ENCODE peak calls at places on chromosomes 6 and 20, in six cellular contexts. One of them, this sample, is unnamed.
A peak's percentile ranks its signal among the peaks of the same experiment; 100 is the strongest.

GRCh38 chr6:32153835-32154513 is at the start of gene PPT2:
- DNase-seq in body of pancreas: peak; percentile 90
- DNase-seq in right lobe of liver: peak; percentile 85
- DNase-seq in IMR-90: peak; percentile 91
- DNase-seq in adrenal gland: peak; percentile 93
- DNase-seq in GM12878: no peak
- DNase-seq in this sample: peak; percentile 84

GRCh38 chr6:5511924-5512323 is 250.6 kb downstream of the FARS2 start:
- DNase-seq in GM12878: no peak
- DNase-seq in adrenal gland: no peak
- DNase-seq in IMR-90: peak; percentile 88
- DNase-seq in body of pancreas: no peak
- DNase-seq in right lobe of liver: no peak
- DNase-seq in this sample: no peak

GRCh38 chr6:109793015-109793414 is 101.9 kb downstream of the FIG4 start:
- DNase-seq in GM12878: no peak
- DNase-seq in IMR-90: no peak
- DNase-seq in right lobe of liver: no peak
- DNase-seq in body of pancreas: no peak
- DNase-seq in adrenal gland: no peak
- DNase-seq in this sample: no peak

GRCh38 chr6:113461153-113461897 is 395.8 kb upstream of the MARCKS start:
- DNase-seq in body of pancreas: no peak
- DNase-seq in adrenal gland: no peak
- DNase-seq in GM12878: no peak
- DNase-seq in right lobe of liver: no peak
- DNase-seq in IMR-90: peak; percentile 52
- DNase-seq in this sample: no peak

GRCh38 chr6:157988700-157989063 is 7.0 kb downstream of the SYNJ2 start:
- DNase-seq in adrenal gland: no peak
- DNase-seq in right lobe of liver: no peak
- DNase-seq in body of pancreas: no peak
- DNase-seq in IMR-90: no peak
- DNase-seq in GM12878: no peak
- DNase-seq in this sample: no peak

GRCh38 chr6:141103246-141103645 is 1029.5 kb upstream of the GJE1 start:
- DNase-seq in body of pancreas: no peak
- DNase-seq in IMR-90: peak; percentile 59
- DNase-seq in adrenal gland: no peak
- DNase-seq in right lobe of liver: no peak
- DNase-seq in GM12878: no peak
- DNase-seq in this sample: no peak

GRCh38 chr20:24781061-24781980 is 167.7 kb upstream of the CST7 start:
- DNase-seq in adrenal gland: no peak
- DNase-seq in body of pancreas: peak; percentile 16
- DNase-seq in GM12878: no peak
- DNase-seq in right lobe of liver: no peak
- DNase-seq in IMR-90: peak; percentile 36
- DNase-seq in this sample: peak; percentile 24

GRCh38 chr6:5274231-5274630 is 12.9 kb downstream of the FARS2 start:
- DNase-seq in body of pancreas: no peak
- DNase-seq in IMR-90: no peak
- DNase-seq in right lobe of liver: no peak
- DNase-seq in GM12878: no peak
- DNase-seq in adrenal gland: no peak
- DNase-seq in this sample: no peak

GRCh38 chr20:258269-258858 is 840 bp downstream of the DEFB132 start:
- DNase-seq in adrenal gland: no peak
- DNase-seq in right lobe of liver: no peak
- DNase-seq in IMR-90: no peak
- DNase-seq in GM12878: no peak
- DNase-seq in body of pancreas: no peak
- DNase-seq in this sample: no peak

GRCh38 chr6:37365791-37366190 is 12.0 kb downstream of the RNF8 start:
- DNase-seq in IMR-90: peak; percentile 35
- DNase-seq in body of pancreas: no peak
- DNase-seq in GM12878: no peak
- DNase-seq in right lobe of liver: no peak
- DNase-seq in adrenal gland: no peak
- DNase-seq in this sample: no peak

GRCh38 chr6:125002090-125002741 is 40.0 kb downstream of the RNF217 start:
- DNase-seq in IMR-90: peak; percentile 30
- DNase-seq in right lobe of liver: no peak
- DNase-seq in adrenal gland: no peak
- DNase-seq in body of pancreas: no peak
- DNase-seq in GM12878: no peak
- DNase-seq in this sample: no peak

GRCh38 chr6:44651604-44652003 is 264.1 kb downstream of the CDC5L start:
- DNase-seq in adrenal gland: no peak
- DNase-seq in IMR-90: no peak
- DNase-seq in body of pancreas: no peak
- DNase-seq in GM12878: no peak
- DNase-seq in right lobe of liver: no peak
- DNase-seq in this sample: no peak

GRCh38 chr20:21981607-21982344 is 276.3 kb downstream of the PAX1 start:
- DNase-seq in GM12878: no peak
- DNase-seq in right lobe of liver: peak; percentile 65
- DNase-seq in body of pancreas: no peak
- DNase-seq in adrenal gland: no peak
- DNase-seq in IMR-90: no peak
- DNase-seq in this sample: no peak

GRCh38 chr20:7346562-7346961 is 579.1 kb downstream of the BMP2 start:
- DNase-seq in body of pancreas: no peak
- DNase-seq in right lobe of liver: no peak
- DNase-seq in GM12878: no peak
- DNase-seq in IMR-90: no peak
- DNase-seq in adrenal gland: no peak
- DNase-seq in this sample: no peak

GRCh38 chr6:161444464-161444863 is 170.6 kb upstream of the AGPAT4 start:
- DNase-seq in body of pancreas: peak; percentile 59
- DNase-seq in adrenal gland: peak; percentile 76
- DNase-seq in right lobe of liver: no peak
- DNase-seq in GM12878: no peak
- DNase-seq in IMR-90: peak; percentile 24
- DNase-seq in this sample: no peak

GRCh38 chr6:73714227-73714626 is 18.2 kb downstream of the CD109 start:
- DNase-seq in adrenal gland: no peak
- DNase-seq in IMR-90: no peak
- DNase-seq in right lobe of liver: no peak
- DNase-seq in body of pancreas: no peak
- DNase-seq in GM12878: no peak
- DNase-seq in this sample: no peak

GRCh38 chr6:34652263-34652662 is 44.3 kb downstream of the ILRUN start:
- DNase-seq in right lobe of liver: no peak
- DNase-seq in IMR-90: no peak
- DNase-seq in body of pancreas: no peak
- DNase-seq in adrenal gland: no peak
- DNase-seq in GM12878: no peak
- DNase-seq in this sample: no peak

GRCh38 chr6:139699335-139699734 is 324.9 kb upstream of the CITED2 start:
- DNase-seq in GM12878: no peak
- DNase-seq in adrenal gland: no peak
- DNase-seq in right lobe of liver: no peak
- DNase-seq in IMR-90: peak; percentile 65
- DNase-seq in body of pancreas: peak; percentile 22
- DNase-seq in this sample: no peak

GRCh38 chr20:47466193-47466592 is 35.5 kb upstream of the NCOA3 start:
- DNase-seq in right lobe of liver: no peak
- DNase-seq in body of pancreas: no peak
- DNase-seq in adrenal gland: no peak
- DNase-seq in IMR-90: no peak
- DNase-seq in GM12878: no peak
- DNase-seq in this sample: no peak

GRCh38 chr20:48850257-48850656 is 22.5 kb upstream of the PREX1 start:
- DNase-seq in body of pancreas: no peak
- DNase-seq in GM12878: no peak
- DNase-seq in right lobe of liver: peak; percentile 89
- DNase-seq in IMR-90: no peak
- DNase-seq in adrenal gland: no peak
- DNase-seq in this sample: no peak
- TF ChIP-seq POLR2A in body of pancreas: no peak
- TF ChIP-seq POLR2A in GM12878: no peak
- TF ChIP-seq POLR2A in right lobe of liver: no peak
- TF ChIP-seq POLR2A in IMR-90: no peak
- TF ChIP-seq POLR2A in adrenal gland: no peak
- TF ChIP-seq POLR2A in this sample: no peak

DNA sequence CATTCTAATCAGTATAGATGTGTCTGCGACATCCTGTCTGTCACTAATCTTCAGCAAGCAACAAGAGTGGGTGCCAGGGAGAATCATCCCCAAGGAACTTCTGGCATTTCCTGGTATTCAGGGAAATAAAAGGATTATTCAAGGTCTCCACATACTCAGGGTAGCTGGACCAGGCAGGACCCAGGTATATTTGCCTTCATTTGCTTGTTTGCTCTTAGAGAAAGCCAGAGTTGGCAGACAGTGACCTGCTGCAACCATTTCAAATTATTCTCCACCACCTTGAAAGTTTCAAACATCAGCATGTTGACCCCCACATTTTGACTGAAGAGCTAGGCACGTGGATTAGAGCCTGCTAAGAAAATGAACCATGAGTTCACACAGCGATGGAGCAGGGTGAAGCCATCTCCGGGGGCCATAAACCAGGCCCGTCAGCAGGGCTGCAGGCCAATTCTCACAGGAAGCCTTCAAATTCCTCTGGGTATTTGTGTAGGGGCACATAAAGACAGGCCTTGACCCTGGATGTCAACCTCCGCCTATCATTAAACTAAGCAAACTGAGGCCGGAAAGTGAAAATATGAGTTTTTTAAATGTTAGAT is 33.0 kb downstream of the TRAM2 start:
- DNase-seq in GM12878: no peak
- DNase-seq in adrenal gland: peak; percentile 28
- DNase-seq in IMR-90: peak; percentile 55
- DNase-seq in right lobe of liver: no peak
- DNase-seq in body of pancreas: no peak
- DNase-seq in this sample: no peak
- H3K4me1 ChIP-seq in GM12878: peaks cover 24% of the 10 kb centered on the region
- H3K4me1 ChIP-seq in adrenal gland: peaks cover 24% of the 10 kb centered on the region
- H3K4me1 ChIP-seq in IMR-90: peaks cover 68% of the 10 kb centered on the region
- H3K4me1 ChIP-seq in right lobe of liver: peaks cover 60% of the 10 kb centered on the region
- H3K4me1 ChIP-seq in body of pancreas: peaks cover 52% of the 10 kb centered on the region
- H3K4me1 ChIP-seq in this sample: peaks cover 5% of the 10 kb centered on the region

GRCh38 chr6:27814665-27815424 is 97.4 kb downstream of the OR2B2 start:
- DNase-seq in right lobe of liver: no peak
- DNase-seq in IMR-90: peak; percentile 98
- DNase-seq in GM12878: peak; percentile 97
- DNase-seq in body of pancreas: peak; percentile 86
- DNase-seq in adrenal gland: peak; percentile 80
- DNase-seq in this sample: peak; percentile 85
- TF ChIP-seq POLR2A in right lobe of liver: peak; percentile 72
- TF ChIP-seq POLR2A in IMR-90: peak; percentile 71
- TF ChIP-seq POLR2A in GM12878: peak; percentile 85
- TF ChIP-seq POLR2A in body of pancreas: peak; percentile 64
- TF ChIP-seq POLR2A in adrenal gland: peak; percentile 88
- TF ChIP-seq POLR2A in this sample: no peak

DNA sequence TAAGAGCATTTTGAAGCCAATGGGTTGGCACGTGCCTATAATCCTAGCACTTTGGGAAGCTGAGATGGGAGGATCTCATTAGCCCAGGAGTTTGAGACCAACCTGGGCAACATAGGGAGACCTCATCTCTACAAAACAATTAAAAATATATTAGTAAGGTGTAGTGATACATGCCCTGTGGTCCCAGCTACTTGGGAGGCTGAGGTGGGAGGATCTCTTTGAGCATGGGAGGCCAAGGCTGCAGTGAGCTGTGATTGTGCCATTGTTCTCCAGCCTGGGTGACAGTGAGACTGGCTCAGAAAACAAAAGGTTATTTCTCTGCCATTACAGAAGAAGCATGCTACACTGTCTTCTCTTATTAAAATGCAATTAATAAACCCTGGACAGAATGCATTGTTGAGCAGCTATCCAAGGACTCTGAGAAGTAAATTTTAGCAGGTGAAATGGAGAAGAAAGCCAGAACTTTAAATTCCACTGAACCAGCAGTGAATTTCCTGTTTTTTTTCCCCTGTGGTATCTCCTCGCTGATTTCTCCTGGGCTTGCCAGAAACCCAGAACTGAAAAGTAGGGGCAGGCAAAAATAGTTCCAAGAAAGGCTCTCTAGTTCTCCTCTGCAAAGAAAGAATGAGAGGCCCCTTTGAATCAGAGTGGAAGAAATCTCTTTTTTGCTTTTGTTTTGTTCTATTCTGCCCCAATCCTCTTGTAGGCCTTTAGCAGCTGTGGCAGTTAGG is 8.4 kb downstream of the AMD1 start:
- DNase-seq in adrenal gland: no peak
- DNase-seq in right lobe of liver: no peak
- DNase-seq in body of pancreas: no peak
- DNase-seq in GM12878: no peak
- DNase-seq in IMR-90: no peak
- DNase-seq in this sample: no peak
- H3K4me1 ChIP-seq in adrenal gland: peaks cover 17% of the 10 kb centered on the region
- H3K4me1 ChIP-seq in right lobe of liver: peaks cover 24% of the 10 kb centered on the region
- H3K4me1 ChIP-seq in body of pancreas: peaks cover 68% of the 10 kb centered on the region
- H3K4me1 ChIP-seq in GM12878: peaks cover 67% of the 10 kb centered on the region
- H3K4me1 ChIP-seq in IMR-90: peaks cover 16% of the 10 kb centered on the region
- H3K4me1 ChIP-seq in this sample: peaks cover 3% of the 10 kb centered on the region

DNA sequence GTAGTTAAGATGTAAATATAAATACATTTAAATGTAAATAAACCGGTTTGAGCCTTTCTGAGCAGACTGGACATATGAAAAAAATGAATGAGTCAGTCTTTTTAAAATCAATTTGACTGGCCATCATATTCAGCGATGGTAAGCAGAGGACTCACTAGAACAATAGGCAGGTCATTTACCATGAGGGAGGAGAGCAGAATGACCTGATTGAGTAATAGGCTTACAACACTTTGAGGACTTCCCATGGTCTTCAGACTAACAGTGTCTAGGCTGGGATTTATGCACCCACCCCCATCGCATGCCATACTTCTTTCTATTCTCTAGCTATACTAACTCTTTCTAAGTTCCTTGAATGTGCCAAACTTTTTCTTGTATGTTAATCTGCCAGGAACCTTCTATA is 241.9 kb upstream of the RAB32 start:
- DNase-seq in body of pancreas: no peak
- DNase-seq in GM12878: no peak
- DNase-seq in adrenal gland: no peak
- DNase-seq in IMR-90: no peak
- DNase-seq in right lobe of liver: no peak
- DNase-seq in this sample: no peak
- TF ChIP-seq POLR2A in body of pancreas: no peak
- TF ChIP-seq POLR2A in GM12878: no peak
- TF ChIP-seq POLR2A in adrenal gland: no peak
- TF ChIP-seq POLR2A in IMR-90: no peak
- TF ChIP-seq POLR2A in right lobe of liver: no peak
- TF ChIP-seq POLR2A in this sample: no peak